ENCODE peak calls at places on chromosome 10, in eight cellular contexts. A is heart left ventricle; M is spleen; B is IMR-90; C is tibial nerve; Q is CD8-positive, alpha-beta T cell; E is ovary; D is esophagus squamous epithelium. R is an unnamed sample.

GRCh38 chr10:52951819-52952218 is 179.2 kb upstream of the MBL2 start:
- DNase-seq in D (no peak), Q (no peak), A (no peak), C (no peak), E (no peak), B (peak), M (peak), R (no peak)

GRCh38 chr10:114404171-114405010 is at the start of gene AFAP1L2:
- DNase-seq in Q (no peak), B (no peak), M (no peak), E (peak), D (no peak), A (peak), C (no peak), R (no peak)

GRCh38 chr10:17801507-17801906 is 7.6 kb upstream of the MRC1 start:
- DNase-seq in E (no peak), C (no peak), D (no peak), B (no peak), A (no peak), M (no peak), Q (no peak), R (no peak)

GRCh38 chr10:115082521-115082920 is 10.6 kb upstream of the ATRNL1 start:
- DNase-seq in Q (no peak), D (no peak), A (no peak), B (no peak), M (no peak), E (no peak), C (no peak), R (no peak)

GRCh38 chr10:33492914-33493313 is 158.4 kb upstream of the NRP1 start:
- DNase-seq in M (no peak), D (no peak), B (peak), C (no peak), E (no peak), A (no peak), Q (no peak), R (no peak)

GRCh38 chr10:34721201-34721840 is 93.8 kb downstream of the PARD3 start:
- DNase-seq in M (no peak), E (no peak), B (peak), A (no peak), D (no peak), C (no peak), Q (no peak), R (no peak)

GRCh38 chr10:23891301-23891700 is 317.6 kb upstream of the KIAA1217 start:
- DNase-seq in E (no peak), D (no peak), M (no peak), A (no peak), B (no peak), Q (no peak), C (no peak), R (no peak)

GRCh38 chr10:114245128-114245791 is 6.2 kb downstream of the VWA2 start:
- DNase-seq in C (no peak), A (no peak), D (no peak), M (no peak), B (no peak), Q (no peak), E (no peak), R (no peak)

GRCh38 chr10:86046845-86047460 is 319.6 kb downstream of the GRID1 start:
- DNase-seq in D (no peak), M (no peak), B (no peak), C (no peak), Q (no peak), E (no peak), A (no peak), R (no peak)

GRCh38 chr10:51706225-51706624 is 6.8 kb upstream of the CSTF2T start:
- DNase-seq in D (no peak), A (no peak), M (no peak), E (peak), B (peak), C (peak), Q (no peak), R (no peak)

GRCh38 chr10:113425596-113425995 is 127.3 kb upstream of the HABP2 start:
- DNase-seq in A (no peak), E (no peak), M (no peak), Q (no peak), B (no peak), C (no peak), D (no peak), R (no peak)

GRCh38 chr10:127976286-127976685 is 69.4 kb downstream of the PTPRE start:
- DNase-seq in C (no peak), B (no peak), D (no peak), A (no peak), E (no peak), M (no peak), Q (no peak), R (no peak)

GRCh38 chr10:102243304-102243703 is 2.0 kb upstream of the PITX3 start:
- DNase-seq in D (no peak), M (no peak), E (no peak), C (no peak), Q (no peak), B (peak), A (no peak), R (no peak)

GRCh38 chr10:84114088-84114667 is 25.1 kb upstream of the GHITM start:
- DNase-seq in A (no peak), D (no peak), E (no peak), M (no peak), B (no peak), C (no peak), Q (no peak), R (no peak)

GRCh38 chr10:106285199-106285598 is 879.3 kb downstream of the SORCS1 start:
- DNase-seq in M (no peak), E (no peak), B (peak), D (no peak), A (no peak), Q (no peak), C (no peak), R (no peak)

GRCh38 chr10:74987339-74988054 is 124.0 kb upstream of the SAMD8 start:
- DNase-seq in D (no peak), B (no peak), M (no peak), E (no peak), A (no peak), Q (no peak), C (no peak), R (no peak)

GRCh38 chr10:16439294-16439693 is 2.5 kb downstream of the PTER start:
- DNase-seq in Q (no peak), D (no peak), C (no peak), A (no peak), E (no peak), B (no peak), M (no peak), R (no peak)

GRCh38 chr10:129993621-129994020 is 29.5 kb upstream of the EBF3 start:
- DNase-seq in M (no peak), D (no peak), Q (no peak), B (peak), A (no peak), E (no peak), C (no peak), R (no peak)

GRCh38 chr10:131625041-131625440 is 275.8 kb upstream of the PPP2R2D start:
- DNase-seq in A (no peak), E (no peak), B (no peak), Q (no peak), D (no peak), M (peak), C (no peak), R (no peak)

GRCh38 chr10:48700493-48700892 is 15.8 kb downstream of the WDFY4 start:
- DNase-seq in A (no peak), C (no peak), M (no peak), Q (no peak), D (no peak), E (no peak), B (no peak), R (no peak)

GRCh38 chr10:11902646-11903045 is 79.5 kb downstream of the PROSER2 start:
- DNase-seq in C (no peak), B (no peak), D (no peak), M (peak), Q (no peak), A (peak), E (no peak), R (no peak)

GRCh38 chr10:24929056-24929544 is 23.3 kb downstream of the PRTFDC1 start:
- DNase-seq in C (no peak), M (no peak), B (no peak), A (no peak), E (no peak), D (no peak), Q (no peak), R (no peak)

GRCh38 chr10:71753091-71753959 is 20.0 kb downstream of the VSIR start:
- DNase-seq in A (peak), M (peak), B (no peak), D (no peak), Q (peak), E (no peak), C (no peak), R (no peak)

GRCh38 chr10:107434201-107434600 is 269.7 kb upstream of the SORCS1 start:
- DNase-seq in D (no peak), C (no peak), M (no peak), E (no peak), Q (no peak), B (no peak), A (no peak), R (no peak)

GRCh38 chr10:127337801-127338200 is 141.4 kb upstream of the INSYN2A start:
- DNase-seq in E (no peak), B (no peak), Q (no peak), M (no peak), D (no peak), A (no peak), C (no peak), R (no peak)

DNA sequence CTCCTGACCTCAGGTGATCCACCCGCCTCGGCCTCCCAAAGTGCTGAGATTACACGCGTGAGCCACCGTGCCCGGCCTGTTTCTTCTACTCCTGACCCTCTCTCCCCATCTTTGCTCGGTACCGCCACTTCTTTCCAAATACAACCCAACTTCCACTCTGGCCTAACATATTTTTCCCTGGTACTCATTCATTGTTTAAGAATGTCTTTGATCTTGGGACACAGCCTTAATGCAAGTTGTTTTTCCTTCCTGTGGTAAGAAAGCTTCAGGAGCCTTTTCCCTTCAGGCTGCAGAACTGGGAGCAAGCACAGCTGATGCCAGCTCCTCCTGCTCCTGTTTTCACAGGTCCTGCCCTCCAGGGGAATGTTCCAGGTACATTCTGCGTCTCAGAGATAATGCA is 13.7 kb downstream of the CALML3 start:
- DNase-seq in D (no peak), M (peak), E (peak), Q (no peak), B (peak), C (no peak), A (no peak), R (no peak)
- H3K27ac ChIP-seq in D (peak), M (no peak), E (no peak), Q (no peak), B (no peak), C (no peak), A (no peak), R (no peak)

GRCh38 chr10:5070648-5071410 is 23.4 kb upstream of the AKR1C3 start:
- DNase-seq in M (no peak), E (no peak), D (no peak), C (no peak), Q (no peak), B (peak), A (no peak), R (no peak)
- H3K27ac ChIP-seq in M (no peak), E (peak), D (peak), C (peak), Q (no peak), B (peak), A (peak), R (no peak)

DNA sequence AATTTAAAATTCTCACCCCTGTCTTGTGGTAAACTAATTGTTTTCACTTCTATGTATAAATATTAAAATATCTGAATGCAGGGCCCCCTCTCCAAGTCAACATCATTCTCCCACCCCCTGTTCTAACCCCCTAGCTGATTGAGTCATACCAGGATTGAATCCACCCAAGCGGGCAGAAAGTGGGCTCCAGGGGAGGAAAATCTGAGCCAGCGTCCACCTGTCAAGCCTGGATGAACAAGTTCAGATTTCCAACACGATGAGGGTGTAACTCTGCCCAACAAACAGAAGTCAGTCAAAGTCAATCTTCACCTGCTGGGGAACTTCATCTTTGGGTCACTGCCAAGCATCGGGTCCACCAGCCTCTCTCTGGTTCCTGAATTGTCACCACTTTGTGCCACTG is 163.0 kb upstream of the CELF2 start:
- DNase-seq in B (no peak), M (no peak), Q (no peak), D (no peak), E (no peak), A (no peak), C (no peak), R (no peak)
- H3K27ac ChIP-seq in B (no peak), M (no peak), Q (no peak), D (no peak), E (no peak), A (no peak), C (no peak), R (no peak)

GRCh38 chr10:96840841-96841518 is 8.9 kb downstream of the LCOR start:
- DNase-seq in M (no peak), D (no peak), A (no peak), C (no peak), Q (no peak), B (peak), E (peak), R (no peak)
- H3K27ac ChIP-seq in M (no peak), D (no peak), A (no peak), C (no peak), Q (no peak), B (peak), E (no peak), R (no peak)

GRCh38 chr10:3435671-3436070 is 263.1 kb upstream of the PITRM1 start:
- DNase-seq in B (peak), A (no peak), D (no peak), M (no peak), Q (no peak), E (no peak), C (no peak), R (no peak)

GRCh38 chr10:3442451-3442990 is 269.9 kb upstream of the PITRM1 start:
- DNase-seq in C (no peak), E (no peak), Q (no peak), M (no peak), A (no peak), B (peak), D (no peak), R (no peak)

GRCh38 chr10:3433988-3434387 is 261.4 kb upstream of the PITRM1 start:
- DNase-seq in B (no peak), M (no peak), C (no peak), D (no peak), E (no peak), A (no peak), Q (no peak), R (no peak)

GRCh38 chr10:3439183-3439582 is 266.6 kb upstream of the PITRM1 start:
- DNase-seq in C (no peak), D (no peak), A (no peak), E (no peak), M (no peak), B (no peak), Q (no peak), R (no peak)

GRCh38 chr10:3438608-3439007 is 266.0 kb upstream of the PITRM1 start:
- DNase-seq in M (no peak), C (no peak), E (no peak), B (no peak), D (no peak), Q (no peak), A (no peak), R (no peak)
- H3K27ac ChIP-seq in M (no peak), C (no peak), E (no peak), B (no peak), D (no peak), Q (no peak), A (no peak), R (no peak)

DNA sequence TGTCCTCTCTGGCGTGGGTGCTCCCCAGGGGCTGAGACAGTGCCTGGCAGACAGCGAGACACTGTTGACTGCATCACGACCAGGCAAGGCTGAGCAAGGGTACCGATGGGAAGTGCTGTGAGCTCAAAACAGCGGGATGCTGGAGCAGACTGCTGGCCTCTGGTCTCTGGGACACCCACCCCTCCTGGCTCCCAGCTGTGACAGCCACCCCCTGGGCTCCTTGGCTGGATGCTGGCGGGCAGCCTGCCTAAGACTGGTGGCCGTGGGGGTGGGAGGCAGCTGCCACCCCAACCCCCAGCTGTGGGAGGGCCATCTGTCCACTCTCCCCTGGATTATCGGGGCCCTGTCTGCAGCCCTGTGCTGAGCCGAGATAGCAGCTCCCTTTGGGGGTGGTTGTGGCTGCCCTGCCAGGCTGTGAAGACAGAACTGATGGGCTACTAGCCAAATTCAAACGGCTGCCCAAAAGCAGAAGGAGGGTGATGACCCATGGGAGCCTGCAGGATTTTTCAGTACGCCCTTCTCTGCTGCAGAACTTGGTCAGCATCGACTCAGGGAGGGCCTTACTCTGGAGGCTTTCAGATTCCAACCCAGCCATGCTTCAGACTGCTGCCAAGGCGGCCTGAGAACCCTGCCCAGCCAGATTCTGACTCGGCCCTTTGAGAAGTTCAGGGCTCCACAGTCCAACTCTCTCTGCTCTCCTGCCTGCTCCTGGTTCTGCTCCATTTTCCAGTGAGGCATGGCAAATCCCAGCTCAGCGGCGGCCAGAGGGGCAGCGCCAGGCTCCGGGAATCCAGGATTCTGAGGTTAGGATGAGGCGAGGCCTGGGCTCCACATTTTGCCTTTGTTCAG is 125.3 kb downstream of the NEURL1 start:
- DNase-seq in B (no peak), A (peak), C (peak), Q (no peak), M (no peak), D (no peak), E (peak), R (no peak)
- H3K27ac ChIP-seq in B (no peak), A (peak), C (peak), Q (no peak), M (no peak), D (peak), E (no peak), R (no peak)